ENCODE peak calls at places on chromosomes 3 and 15, in six cellular contexts. M is psoas muscle; K is kidney; H is PC-9; B is sigmoid colon; W is effector memory CD4-positive, alpha-beta T cell. Y is an unnamed sample.

GRCh38 chr3:124858275-124858674 is 28.9 kb downstream of the ITGB5 start:
- DNase-seq in M (no peak), K (no peak), H (no peak), B (no peak), W (no peak), Y (no peak)

GRCh38 chr3:139520028-139520737 is 19.4 kb downstream of the RBP1 start:
- DNase-seq in M (peak; percentile 52), K (no peak), H (no peak), B (no peak), W (no peak), Y (no peak)

GRCh38 chr3:169780738-169781137 is 7.5 kb downstream of the MYNN start:
- DNase-seq in M (no peak), K (no peak), H (no peak), B (no peak), W (no peak), Y (no peak)

GRCh38 chr3:172161390-172161789 is 122.0 kb downstream of the FNDC3B start:
- DNase-seq in M (no peak), K (no peak), H (no peak), B (no peak), W (no peak), Y (no peak)

GRCh38 chr3:151875759-151876158 is 2.3 kb downstream of the SUCNR1 start:
- DNase-seq in M (no peak), K (no peak), H (no peak), B (no peak), W (no peak), Y (no peak)

GRCh38 chr3:180762866-180763265 is 83.6 kb upstream of the CCDC39 start:
- DNase-seq in M (no peak), K (no peak), H (peak; percentile 65), B (no peak), W (no peak), Y (no peak)

GRCh38 chr3:108602935-108603294 is 13.4 kb downstream of the DZIP3 start:
- DNase-seq in M (no peak), K (no peak), H (no peak), B (no peak), W (no peak), Y (no peak)

GRCh38 chr15:62124176-62124952 is 40.7 kb downstream of the C2CD4B start:
- DNase-seq in M (no peak), K (no peak), H (no peak), B (no peak), W (no peak), Y (no peak)

GRCh38 chr15:25596644-25597562 is 158.1 kb upstream of the UBE3A start:
- DNase-seq in M (no peak), K (peak; percentile 64), H (no peak), B (no peak), W (no peak), Y (peak; percentile 10)

GRCh38 chr3:54342676-54343075 is 220.3 kb downstream of the CACNA2D3 start:
- DNase-seq in M (no peak), K (peak; percentile 69), H (no peak), B (no peak), W (no peak), Y (no peak)

GRCh38 chr3:114480442-114480841 is 186.6 kb downstream of the TIGIT start:
- DNase-seq in M (no peak), K (no peak), H (no peak), B (no peak), W (no peak), Y (no peak)

GRCh38 chr3:153958635-153959320 is 162.4 kb upstream of the ARHGEF26 start:
- DNase-seq in M (no peak), K (no peak), H (no peak), B (no peak), W (no peak), Y (no peak)

DNA sequence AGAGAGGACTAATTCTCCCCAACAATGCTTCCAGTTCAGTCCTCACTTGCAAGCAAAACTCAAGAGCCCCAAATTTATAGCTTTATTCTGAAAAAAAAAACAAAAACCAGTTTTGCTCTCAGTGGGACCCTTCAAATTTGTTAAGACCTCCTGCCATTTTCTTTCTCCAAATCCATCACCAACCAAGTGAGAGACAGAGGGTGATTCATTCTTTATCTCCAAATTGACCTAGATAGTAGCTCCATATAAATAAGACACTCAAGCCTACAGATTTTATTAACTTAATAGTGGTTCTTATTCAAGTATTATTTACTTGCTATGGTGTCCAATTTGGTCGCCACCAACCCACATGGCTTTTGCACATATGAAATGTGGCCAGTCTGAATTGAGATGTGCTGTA is 195.8 kb downstream of the RORA start:
- DNase-seq in M (no peak), K (no peak), H (no peak), B (no peak), W (no peak), Y (no peak)
- H3K4me1 ChIP-seq in M (peaks cover 58% of the 10 kb centered on the region), K (peaks cover 5% of the 10 kb centered on the region), H (no peaks in the 10 kb centered on the region), B (no peaks in the 10 kb centered on the region), W (no peaks in the 10 kb centered on the region), Y (peaks cover 12% of the 10 kb centered on the region)

GRCh38 chr3:8660271-8660731 is 15.7 kb upstream of the SSUH2 start:
- DNase-seq in M (no peak), K (no peak), H (no peak), B (no peak), W (no peak), Y (no peak)

GRCh38 chr3:8657804-8658311 is 13.3 kb upstream of the SSUH2 start:
- DNase-seq in M (no peak), K (no peak), H (no peak), B (no peak), W (no peak), Y (no peak)

GRCh38 chr3:8660781-8661180 is 16.2 kb upstream of the SSUH2 start:
- DNase-seq in M (no peak), K (no peak), H (no peak), B (no peak), W (no peak), Y (no peak)

GRCh38 chr3:8659242-8659641 is 14.6 kb upstream of the SSUH2 start:
- DNase-seq in M (no peak), K (no peak), H (no peak), B (no peak), W (no peak), Y (no peak)

DNA sequence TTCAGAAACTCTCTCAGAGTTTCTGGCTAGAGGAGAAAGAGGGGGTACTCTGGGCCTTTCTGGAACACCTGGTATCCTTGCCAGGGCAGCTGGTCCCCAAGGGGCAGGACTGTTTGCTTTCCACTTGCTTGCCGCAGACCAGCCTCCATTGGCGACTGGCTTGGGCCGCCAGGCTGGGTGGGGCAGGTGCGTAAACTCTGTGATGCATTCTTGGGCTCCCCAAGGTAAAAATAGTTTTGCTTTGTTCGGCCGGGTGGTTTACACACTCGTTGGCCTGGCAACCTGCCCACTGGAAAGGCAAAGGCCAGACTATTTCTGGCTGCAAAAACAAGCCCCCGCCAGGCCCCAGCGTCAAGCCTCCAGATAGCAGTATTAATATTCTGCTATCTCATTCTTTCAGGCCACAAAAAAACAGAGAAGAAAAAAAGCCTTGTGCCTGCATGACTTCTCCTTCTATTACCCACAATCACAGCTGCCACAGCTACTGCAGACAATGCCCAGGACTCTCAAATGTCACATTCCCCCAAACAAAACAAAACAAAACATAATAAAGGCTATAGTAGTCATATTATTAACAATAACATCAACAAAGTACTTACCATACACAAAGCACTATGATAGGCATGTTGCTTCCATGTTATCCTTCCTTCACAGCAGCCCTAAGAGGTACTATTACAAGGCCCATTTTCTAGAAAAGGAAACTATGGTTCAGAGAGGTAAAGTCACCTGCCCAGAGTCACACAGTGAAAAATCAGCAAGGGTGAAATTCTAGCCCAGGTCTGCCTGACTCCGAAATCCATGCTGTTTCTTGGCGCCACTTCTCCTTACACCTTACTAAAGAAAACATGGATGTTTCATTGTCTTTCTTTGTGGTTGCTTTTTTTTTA is 14.0 kb upstream of the SSUH2 start:
- DNase-seq in M (peak; percentile 75), K (peak; percentile 91), H (peak; percentile 81), B (no peak), W (no peak), Y (peak; percentile 95)
- H3K4me1 ChIP-seq in M (peaks cover 21% of the 10 kb centered on the region), K (peaks cover 7% of the 10 kb centered on the region), H (peaks cover 30% of the 10 kb centered on the region), B (no peaks in the 10 kb centered on the region), W (no peaks in the 10 kb centered on the region), Y (peaks cover 42% of the 10 kb centered on the region)

DNA sequence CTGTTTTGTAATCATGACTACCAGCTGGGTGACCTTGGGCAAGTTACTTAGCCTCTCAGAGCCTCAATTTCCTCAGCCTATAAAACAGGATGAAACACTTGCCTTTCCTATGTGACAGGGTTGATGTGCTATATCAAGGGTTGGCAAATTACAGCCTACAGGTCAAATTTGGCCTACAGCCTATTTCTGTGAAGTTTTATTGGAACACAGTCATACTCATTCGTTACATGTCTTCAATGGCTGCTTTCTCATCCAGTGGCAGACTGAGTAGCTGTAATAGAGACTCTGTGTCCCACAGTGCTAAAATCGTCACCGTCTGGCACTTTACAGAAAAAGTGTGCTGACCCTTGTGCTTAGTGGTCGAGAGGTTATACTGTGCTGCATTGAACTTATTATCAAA is 16.6 kb downstream of the ABHD6 start:
- DNase-seq in M (no peak), K (no peak), H (no peak), B (no peak), W (no peak), Y (no peak)
- H3K4me1 ChIP-seq in M (no peaks in the 10 kb centered on the region), K (peaks cover 5% of the 10 kb centered on the region), H (peaks cover 6% of the 10 kb centered on the region), B (no peaks in the 10 kb centered on the region), W (no peaks in the 10 kb centered on the region), Y (no peaks in the 10 kb centered on the region)

GRCh38 chr3:126186749-126187148 is 6.4 kb upstream of the ALDH1L1 start:
- DNase-seq in M (no peak), K (no peak), H (no peak), B (no peak), W (no peak), Y (no peak)
- H3K4me1 ChIP-seq in M (peaks cover 6% of the 10 kb centered on the region), K (peaks cover 22% of the 10 kb centered on the region), H (peaks cover 2% of the 10 kb centered on the region), B (no peaks in the 10 kb centered on the region), W (no peaks in the 10 kb centered on the region), Y (no peaks in the 10 kb centered on the region)

DNA sequence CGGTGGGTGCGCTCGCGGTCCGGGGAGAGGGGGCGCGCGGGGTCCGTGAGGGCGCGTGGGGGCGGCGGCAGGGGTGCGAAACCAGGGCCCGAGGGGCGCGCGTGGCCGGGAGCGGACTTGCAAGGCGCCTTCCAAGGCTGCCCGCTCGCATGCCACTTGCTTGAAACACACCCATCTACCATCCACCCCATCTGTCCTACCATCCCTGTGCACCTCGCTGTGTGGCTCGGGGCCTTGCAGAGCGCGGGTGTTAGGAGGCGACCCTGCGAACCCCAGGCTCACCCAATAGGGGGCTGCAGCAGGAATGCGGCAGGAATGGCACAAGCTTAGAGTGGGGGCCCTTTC is 240 bp downstream of the CFAP100 start:
- DNase-seq in M (no peak), K (peak; percentile 70), H (no peak), B (no peak), W (no peak), Y (no peak)
- H3K4me1 ChIP-seq in M (no peaks in the 10 kb centered on the region), K (no peaks in the 10 kb centered on the region), H (peaks cover 11% of the 10 kb centered on the region), B (no peaks in the 10 kb centered on the region), W (no peaks in the 10 kb centered on the region), Y (peaks cover 6% of the 10 kb centered on the region)

GRCh38 chr15:64687167-64688085 is 88.0 kb downstream of the RBPMS2 start:
- DNase-seq in M (no peak), K (no peak), H (no peak), B (no peak), W (no peak), Y (no peak)
- H3K4me1 ChIP-seq in M (peaks cover 33% of the 10 kb centered on the region), K (peaks cover 31% of the 10 kb centered on the region), H (no peaks in the 10 kb centered on the region), B (no peaks in the 10 kb centered on the region), W (no peaks in the 10 kb centered on the region), Y (peaks cover 59% of the 10 kb centered on the region)